ENCODE peak calls at places on chromosome 1, in ten cellular contexts. One of them, this sample, is unnamed.

GRCh38 chr1:187433598-187433997 is 604.8 kb downstream of the PLA2G4A start:
- DNase-seq in left ventricle myocardium superior: no peak
- DNase-seq in H54: no peak
- DNase-seq in effector memory CD4-positive, alpha-beta T cell: no peak
- DNase-seq in A549: no peak
- DNase-seq in AG04449: no peak
- DNase-seq in NCI-H1105 treated with DMSO at 0.1 percent for 48 hours: no peak
- DNase-seq in OCI-LY7: no peak
- DNase-seq in stimulated activated CD8-positive, alpha-beta memory T cell treated with anti-CD3 and anti-CD28 coated beads, Interleukin-2, amount 100 ng/mL, for 1 hour: no peak
- DNase-seq in natural killer cell: no peak
- DNase-seq in this sample: no peak

GRCh38 chr1:205870236-205870635 is 20.3 kb upstream of the PM20D1 start:
- DNase-seq in H54: no peak
- DNase-seq in A549: no peak
- DNase-seq in effector memory CD4-positive, alpha-beta T cell: no peak
- DNase-seq in AG04449: no peak
- DNase-seq in OCI-LY7: no peak
- DNase-seq in stimulated activated CD8-positive, alpha-beta memory T cell treated with anti-CD3 and anti-CD28 coated beads, Interleukin-2, amount 100 ng/mL, for 1 hour: no peak
- DNase-seq in natural killer cell: no peak
- DNase-seq in left ventricle myocardium superior: no peak
- DNase-seq in NCI-H1105 treated with DMSO at 0.1 percent for 48 hours: no peak
- DNase-seq in this sample: no peak

GRCh38 chr1:26820784-26821269 is 5.7 kb upstream of the ZDHHC18 start:
- DNase-seq in effector memory CD4-positive, alpha-beta T cell: no peak
- DNase-seq in H54: no peak
- DNase-seq in NCI-H1105 treated with DMSO at 0.1 percent for 48 hours: no peak
- DNase-seq in natural killer cell: no peak
- DNase-seq in left ventricle myocardium superior: no peak
- DNase-seq in stimulated activated CD8-positive, alpha-beta memory T cell treated with anti-CD3 and anti-CD28 coated beads, Interleukin-2, amount 100 ng/mL, for 1 hour: no peak
- DNase-seq in OCI-LY7: peak; percentile 89
- DNase-seq in A549: no peak
- DNase-seq in AG04449: no peak
- DNase-seq in this sample: no peak

GRCh38 chr1:79667848-79668696 is 661.5 kb upstream of the ADGRL4 start:
- DNase-seq in A549: no peak
- DNase-seq in OCI-LY7: peak; percentile 44
- DNase-seq in AG04449: no peak
- DNase-seq in effector memory CD4-positive, alpha-beta T cell: no peak
- DNase-seq in NCI-H1105 treated with DMSO at 0.1 percent for 48 hours: no peak
- DNase-seq in natural killer cell: no peak
- DNase-seq in H54: no peak
- DNase-seq in stimulated activated CD8-positive, alpha-beta memory T cell treated with anti-CD3 and anti-CD28 coated beads, Interleukin-2, amount 100 ng/mL, for 1 hour: no peak
- DNase-seq in left ventricle myocardium superior: no peak
- DNase-seq in this sample: no peak

GRCh38 chr1:109427171-109427467 is 871 bp upstream of the PSMA5 start:
- DNase-seq in NCI-H1105 treated with DMSO at 0.1 percent for 48 hours: no peak
- DNase-seq in A549: no peak
- DNase-seq in stimulated activated CD8-positive, alpha-beta memory T cell treated with anti-CD3 and anti-CD28 coated beads, Interleukin-2, amount 100 ng/mL, for 1 hour: no peak
- DNase-seq in H54: no peak
- DNase-seq in OCI-LY7: no peak
- DNase-seq in effector memory CD4-positive, alpha-beta T cell: no peak
- DNase-seq in left ventricle myocardium superior: no peak
- DNase-seq in natural killer cell: no peak
- DNase-seq in AG04449: no peak
- DNase-seq in this sample: no peak

GRCh38 chr1:8408151-8408839 is 90.4 kb downstream of the SLC45A1 start:
- DNase-seq in A549: no peak
- DNase-seq in OCI-LY7: no peak
- DNase-seq in H54: no peak
- DNase-seq in stimulated activated CD8-positive, alpha-beta memory T cell treated with anti-CD3 and anti-CD28 coated beads, Interleukin-2, amount 100 ng/mL, for 1 hour: no peak
- DNase-seq in effector memory CD4-positive, alpha-beta T cell: no peak
- DNase-seq in natural killer cell: no peak
- DNase-seq in left ventricle myocardium superior: peak; percentile 60
- DNase-seq in NCI-H1105 treated with DMSO at 0.1 percent for 48 hours: no peak
- DNase-seq in AG04449: no peak
- DNase-seq in this sample: no peak

GRCh38 chr1:174828264-174828663 is 171.5 kb upstream of the CACYBP start:
- DNase-seq in NCI-H1105 treated with DMSO at 0.1 percent for 48 hours: no peak
- DNase-seq in stimulated activated CD8-positive, alpha-beta memory T cell treated with anti-CD3 and anti-CD28 coated beads, Interleukin-2, amount 100 ng/mL, for 1 hour: no peak
- DNase-seq in left ventricle myocardium superior: no peak
- DNase-seq in A549: no peak
- DNase-seq in natural killer cell: no peak
- DNase-seq in H54: no peak
- DNase-seq in OCI-LY7: no peak
- DNase-seq in effector memory CD4-positive, alpha-beta T cell: no peak
- DNase-seq in AG04449: no peak
- DNase-seq in this sample: no peak

GRCh38 chr1:244439391-244440032 is 12.2 kb downstream of the ADSS2 start:
- DNase-seq in left ventricle myocardium superior: no peak
- DNase-seq in effector memory CD4-positive, alpha-beta T cell: no peak
- DNase-seq in natural killer cell: no peak
- DNase-seq in NCI-H1105 treated with DMSO at 0.1 percent for 48 hours: no peak
- DNase-seq in OCI-LY7: no peak
- DNase-seq in stimulated activated CD8-positive, alpha-beta memory T cell treated with anti-CD3 and anti-CD28 coated beads, Interleukin-2, amount 100 ng/mL, for 1 hour: no peak
- DNase-seq in AG04449: no peak
- DNase-seq in A549: no peak
- DNase-seq in H54: no peak
- DNase-seq in this sample: no peak

GRCh38 chr1:52970149-52970548 is 43.1 kb downstream of the SCP2 start:
- DNase-seq in effector memory CD4-positive, alpha-beta T cell: no peak
- DNase-seq in OCI-LY7: peak; percentile 11
- DNase-seq in AG04449: no peak
- DNase-seq in natural killer cell: no peak
- DNase-seq in NCI-H1105 treated with DMSO at 0.1 percent for 48 hours: peak; percentile 47
- DNase-seq in left ventricle myocardium superior: no peak
- DNase-seq in H54: no peak
- DNase-seq in A549: peak; percentile 20
- DNase-seq in stimulated activated CD8-positive, alpha-beta memory T cell treated with anti-CD3 and anti-CD28 coated beads, Interleukin-2, amount 100 ng/mL, for 1 hour: no peak
- DNase-seq in this sample: peak; percentile 25

GRCh38 chr1:7265771-7266371 is 480.6 kb downstream of the CAMTA1 start:
- DNase-seq in H54: peak; percentile 51
- DNase-seq in NCI-H1105 treated with DMSO at 0.1 percent for 48 hours: no peak
- DNase-seq in natural killer cell: no peak
- DNase-seq in OCI-LY7: no peak
- DNase-seq in AG04449: no peak
- DNase-seq in effector memory CD4-positive, alpha-beta T cell: no peak
- DNase-seq in stimulated activated CD8-positive, alpha-beta memory T cell treated with anti-CD3 and anti-CD28 coated beads, Interleukin-2, amount 100 ng/mL, for 1 hour: no peak
- DNase-seq in A549: peak; percentile 96
- DNase-seq in left ventricle myocardium superior: peak; percentile 45
- DNase-seq in this sample: no peak

GRCh38 chr1:108627951-108628350 is 32.9 kb downstream of the HENMT1 start:
- DNase-seq in A549: no peak
- DNase-seq in OCI-LY7: no peak
- DNase-seq in H54: no peak
- DNase-seq in NCI-H1105 treated with DMSO at 0.1 percent for 48 hours: no peak
- DNase-seq in effector memory CD4-positive, alpha-beta T cell: no peak
- DNase-seq in AG04449: no peak
- DNase-seq in stimulated activated CD8-positive, alpha-beta memory T cell treated with anti-CD3 and anti-CD28 coated beads, Interleukin-2, amount 100 ng/mL, for 1 hour: no peak
- DNase-seq in left ventricle myocardium superior: no peak
- DNase-seq in natural killer cell: no peak
- DNase-seq in this sample: no peak

GRCh38 chr1:53176452-53177344 is 19.9 kb upstream of the CPT2 start:
- DNase-seq in left ventricle myocardium superior: peak; percentile 68
- DNase-seq in H54: no peak
- DNase-seq in NCI-H1105 treated with DMSO at 0.1 percent for 48 hours: peak; percentile 53
- DNase-seq in natural killer cell: no peak
- DNase-seq in effector memory CD4-positive, alpha-beta T cell: no peak
- DNase-seq in A549: peak; percentile 71
- DNase-seq in OCI-LY7: no peak
- DNase-seq in stimulated activated CD8-positive, alpha-beta memory T cell treated with anti-CD3 and anti-CD28 coated beads, Interleukin-2, amount 100 ng/mL, for 1 hour: no peak
- DNase-seq in AG04449: no peak
- DNase-seq in this sample: peak; percentile 33

GRCh38 chr1:21638531-21639341 is 30.4 kb downstream of the RAP1GAP start:
- DNase-seq in H54: peak; percentile 50
- DNase-seq in AG04449: peak; percentile 7
- DNase-seq in effector memory CD4-positive, alpha-beta T cell: no peak
- DNase-seq in natural killer cell: no peak
- DNase-seq in NCI-H1105 treated with DMSO at 0.1 percent for 48 hours: peak; percentile 46
- DNase-seq in stimulated activated CD8-positive, alpha-beta memory T cell treated with anti-CD3 and anti-CD28 coated beads, Interleukin-2, amount 100 ng/mL, for 1 hour: no peak
- DNase-seq in OCI-LY7: no peak
- DNase-seq in A549: peak; percentile 79
- DNase-seq in left ventricle myocardium superior: peak; percentile 47
- DNase-seq in this sample: no peak

GRCh38 chr1:44681905-44682900 is 7.7 kb downstream of the ARMH1 start:
- DNase-seq in H54: no peak
- DNase-seq in AG04449: no peak
- DNase-seq in A549: no peak
- DNase-seq in effector memory CD4-positive, alpha-beta T cell: no peak
- DNase-seq in left ventricle myocardium superior: no peak
- DNase-seq in NCI-H1105 treated with DMSO at 0.1 percent for 48 hours: no peak
- DNase-seq in natural killer cell: no peak
- DNase-seq in OCI-LY7: no peak
- DNase-seq in stimulated activated CD8-positive, alpha-beta memory T cell treated with anti-CD3 and anti-CD28 coated beads, Interleukin-2, amount 100 ng/mL, for 1 hour: no peak
- DNase-seq in this sample: no peak

GRCh38 chr1:8482844-8483436 is 165.0 kb downstream of the SLC45A1 start:
- DNase-seq in natural killer cell: no peak
- DNase-seq in left ventricle myocardium superior: no peak
- DNase-seq in OCI-LY7: no peak
- DNase-seq in H54: no peak
- DNase-seq in stimulated activated CD8-positive, alpha-beta memory T cell treated with anti-CD3 and anti-CD28 coated beads, Interleukin-2, amount 100 ng/mL, for 1 hour: no peak
- DNase-seq in NCI-H1105 treated with DMSO at 0.1 percent for 48 hours: no peak
- DNase-seq in effector memory CD4-positive, alpha-beta T cell: no peak
- DNase-seq in AG04449: no peak
- DNase-seq in A549: peak; percentile 44
- DNase-seq in this sample: no peak